ENCODE peak calls at places on chromosome 3, in five cellular contexts. N, K, F, Z and Q are unnamed samples.
A peak's percentile ranks its signal among the peaks of the same experiment; 100 is the strongest.

GRCh38 chr3:113536627-113537101 is 4.3 kb downstream of the SIDT1 start:
- DNase-seq in Z (no peak), K (no peak), F (no peak), N (no peak), Q (no peak)

GRCh38 chr3:29319798-29320197 is 38.9 kb downstream of the RBMS3 start:
- DNase-seq in N (no peak), F (no peak), Z (no peak), K (no peak), Q (no peak)

GRCh38 chr3:49554639-49555265 is 475 bp downstream of the BSN start:
- DNase-seq in F (no peak), Z (peak; percentile 85), K (peak; percentile 54), N (no peak), Q (peak; percentile 88)

GRCh38 chr3:108293858-108294257 is 2.5 kb upstream of the HHLA2 start:
- DNase-seq in F (no peak), Z (no peak), N (no peak), K (no peak), Q (no peak)

GRCh38 chr3:126102011-126102410 is 18.1 kb upstream of the SLC41A3 start:
- DNase-seq in N (no peak), F (no peak), K (no peak), Z (no peak), Q (no peak)

GRCh38 chr3:148450819-148451218 is 246.9 kb upstream of the AGTR1 start:
- DNase-seq in F (no peak), K (no peak), Z (peak; percentile 35), N (peak; percentile 10), Q (no peak)

GRCh38 chr3:115275897-115276296 is 128.8 kb upstream of the ZBTB20 start:
- DNase-seq in F (no peak), K (no peak), Z (no peak), N (no peak), Q (no peak)

GRCh38 chr3:113746955-113747718 is at the start of gene ATP6V1A:
- DNase-seq in Z (peak; percentile 81), N (peak; percentile 73), K (peak; percentile 66), F (peak; percentile 50), Q (peak; percentile 94)

GRCh38 chr3:15892828-15893227 is 95.0 kb upstream of the ANKRD28 start:
- DNase-seq in F (no peak), K (no peak), N (no peak), Z (no peak), Q (no peak)

GRCh38 chr3:114442251-114442650 is 148.4 kb downstream of the TIGIT start:
- DNase-seq in N (no peak), F (no peak), Z (no peak), K (no peak), Q (no peak)

GRCh38 chr3:132641837-132642538 is 17.6 kb downstream of the ACAD11 start:
- DNase-seq in Z (peak; percentile 44), F (peak; percentile 86), N (no peak), K (no peak), Q (no peak)

GRCh38 chr3:195102609-195103467 is 168.1 kb downstream of the XXYLT1 start:
- DNase-seq in F (no peak), N (no peak), Z (peak; percentile 69), K (no peak), Q (peak; percentile 56)

GRCh38 chr3:160226026-160226739 is 961 bp downstream of the C3orf80 start:
- DNase-seq in Z (peak; percentile 34), N (peak; percentile 16), F (no peak), K (no peak), Q (no peak)

GRCh38 chr3:39178553-39178952 is 13.8 kb downstream of the XIRP1 start:
- DNase-seq in Z (no peak), F (no peak), K (no peak), N (no peak), Q (no peak)

GRCh38 chr3:11002456-11002855 is 9.9 kb downstream of the SLC6A1 start:
- DNase-seq in K (peak; percentile 20), N (peak; percentile 20), Z (no peak), F (peak; percentile 50), Q (no peak)

GRCh38 chr3:195549931-195550519 is 6.9 kb upstream of the PPP1R2 start:
- DNase-seq in K (no peak), N (no peak), Z (no peak), F (no peak), Q (peak; percentile 93)

DNA sequence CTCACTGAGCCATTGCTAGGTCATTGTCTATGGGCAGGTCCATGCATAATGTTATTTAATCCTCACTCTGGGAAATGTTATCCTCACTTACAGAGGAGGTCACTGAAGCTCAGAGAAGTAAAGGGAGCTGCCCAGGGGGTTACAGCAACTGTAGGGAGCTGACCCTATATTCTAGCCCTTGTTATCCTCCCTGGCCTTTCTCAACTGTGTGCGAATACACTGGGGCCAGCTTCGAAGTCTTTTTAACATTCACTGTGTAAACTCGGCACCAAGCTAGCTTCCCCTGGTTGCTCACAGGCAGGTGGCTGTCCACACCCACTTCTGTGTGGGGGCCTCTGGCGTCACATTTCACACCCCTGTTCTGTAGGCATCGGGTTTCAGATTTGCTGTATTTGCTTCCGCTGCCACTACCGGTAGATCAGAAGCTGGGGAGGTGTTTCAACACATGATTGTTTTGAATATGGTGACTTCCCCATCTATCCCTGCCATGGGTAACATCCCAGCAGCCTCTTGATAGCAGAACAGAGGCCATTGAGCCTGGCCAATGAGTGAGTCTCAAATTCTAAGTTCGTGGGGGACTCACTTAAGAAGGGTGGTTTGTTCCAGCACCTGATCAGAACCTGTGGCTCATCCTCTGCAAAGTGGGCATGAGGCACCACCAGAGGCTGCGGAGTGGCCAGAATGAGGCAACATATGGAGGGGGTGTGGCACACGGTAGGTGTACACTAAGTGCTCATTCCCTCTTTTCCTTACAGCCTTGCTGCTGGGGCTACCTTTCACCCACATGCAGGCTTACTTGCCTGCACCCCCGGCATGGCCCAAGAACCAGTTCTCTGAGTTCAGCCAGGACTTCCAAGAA is 61.6 kb downstream of the IQSEC1 start:
- DNase-seq in F (peak; percentile 95), K (no peak), N (no peak), Z (no peak), Q (peak; percentile 97)
- H3K4me3 ChIP-seq in F (no peak overlapping the region), K (no peak overlapping the region), N (no peak overlapping the region), Z (no peak overlapping the region), Q (no peak overlapping the region)

DNA sequence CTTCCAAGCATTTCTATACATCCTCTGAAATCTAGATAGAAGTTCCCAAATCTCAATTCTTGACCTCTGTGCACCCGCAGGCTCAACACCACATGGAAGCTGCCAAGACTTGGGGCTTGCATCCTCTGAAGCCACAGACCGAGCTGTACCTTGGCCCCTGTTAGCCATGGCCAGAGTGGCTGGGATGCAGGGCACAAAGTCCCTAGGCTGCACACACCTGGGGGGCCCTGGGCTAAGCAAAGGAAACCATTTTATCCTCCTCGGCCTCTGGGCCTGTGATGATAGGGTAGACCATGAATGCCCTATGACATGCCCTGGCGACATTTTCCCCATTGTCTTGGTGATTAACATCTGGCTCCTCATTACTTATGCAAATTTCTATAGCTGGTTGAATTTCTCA is 97.1 kb upstream of the CCDC39 start:
- DNase-seq in Z (no peak), F (no peak), K (no peak), N (no peak), Q (no peak)
- H3K9me3 ChIP-seq in Z (no peaks in the 10 kb centered on the region), F (peaks cover 9% of the 10 kb centered on the region), K (no peaks in the 10 kb centered on the region), N (no peaks in the 10 kb centered on the region), Q (peaks cover 87% of the 10 kb centered on the region)

DNA sequence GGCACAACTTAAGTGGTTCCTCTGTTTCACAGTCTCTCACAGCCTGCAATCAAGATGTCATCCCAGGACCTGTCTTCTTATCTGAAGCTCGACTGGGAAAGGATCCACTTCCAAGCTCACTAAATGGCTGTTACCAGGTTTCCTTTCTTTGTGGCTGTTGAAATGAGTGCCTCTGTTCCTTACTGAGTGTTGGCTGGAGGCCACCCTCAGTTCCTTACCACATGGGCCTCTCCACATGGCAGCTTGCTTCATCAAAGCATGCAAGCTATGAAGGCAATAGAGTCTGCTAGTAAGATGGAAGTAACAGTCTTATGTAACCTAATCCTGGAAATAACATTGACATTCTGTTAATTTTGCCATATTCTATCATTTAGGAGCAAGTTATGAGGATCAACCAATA is 174.0 kb downstream of the ERC2 start:
- DNase-seq in K (no peak), Z (no peak), F (no peak), N (no peak), Q (no peak)
- H3K4me1 ChIP-seq in K (no peaks in the 10 kb centered on the region), Z (no peaks in the 10 kb centered on the region), F (peaks cover 7% of the 10 kb centered on the region), N (no peaks in the 10 kb centered on the region), Q (no peaks in the 10 kb centered on the region)

GRCh38 chr3:62824965-62825592 is 50.1 kb downstream of the CADPS start:
- DNase-seq in N (no peak), K (no peak), Z (no peak), F (no peak), Q (no peak)

GRCh38 chr3:62827550-62827949 is 47.7 kb downstream of the CADPS start:
- DNase-seq in N (no peak), F (no peak), Z (no peak), K (no peak), Q (no peak)

GRCh38 chr3:62818347-62818746 is 56.9 kb downstream of the CADPS start:
- DNase-seq in F (no peak), Z (no peak), N (no peak), K (no peak), Q (no peak)

GRCh38 chr3:62823461-62824050 is 51.7 kb downstream of the CADPS start:
- DNase-seq in F (peak; percentile 55), K (no peak), N (no peak), Z (no peak), Q (no peak)

GRCh38 chr3:62822905-62823304 is 52.3 kb downstream of the CADPS start:
- DNase-seq in K (no peak), N (no peak), Z (no peak), F (no peak), Q (no peak)
- H3K4me3 ChIP-seq in K (no peak overlapping the region), N (no peak overlapping the region), Z (no peak overlapping the region), F (no peak overlapping the region), Q (no peak overlapping the region)

GRCh38 chr3:2206536-2206935 is 107.9 kb downstream of the CNTN4 start:
- DNase-seq in N (no peak), K (no peak), F (no peak), Z (no peak), Q (no peak)

GRCh38 chr3:2212211-2212610 is 113.5 kb downstream of the CNTN4 start:
- DNase-seq in F (peak; percentile 77), N (no peak), K (no peak), Z (no peak), Q (no peak)

GRCh38 chr3:2205692-2206091 is 107.0 kb downstream of the CNTN4 start:
- DNase-seq in K (no peak), Z (no peak), N (no peak), F (no peak), Q (no peak)

DNA sequence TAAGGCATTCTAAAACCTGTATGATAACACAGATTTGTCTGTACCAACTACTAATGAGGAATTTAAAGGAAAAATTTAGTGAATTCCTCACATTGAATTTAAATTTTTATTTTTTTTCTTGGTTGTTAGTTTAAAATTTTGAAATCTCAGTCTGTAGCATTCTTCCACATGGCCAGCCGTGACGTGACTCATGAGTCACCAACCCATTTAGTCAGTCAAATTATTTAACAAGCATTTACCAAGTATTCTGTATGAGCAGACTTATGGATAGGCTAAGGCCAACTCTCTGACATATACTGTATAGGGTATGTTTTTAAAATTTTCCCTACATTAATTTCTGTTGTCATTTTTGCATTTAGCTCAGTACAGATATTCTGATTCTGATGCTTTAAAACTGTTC is 112.9 kb downstream of the CNTN4 start:
- DNase-seq in Z (no peak), N (no peak), F (no peak), K (no peak), Q (no peak)
- H3K9me3 ChIP-seq in Z (no peaks in the 10 kb centered on the region), N (no peaks in the 10 kb centered on the region), F (no peaks in the 10 kb centered on the region), K (no peaks in the 10 kb centered on the region), Q (no peaks in the 10 kb centered on the region)